ENCODE peak calls at places on chromosome 21, in six cellular contexts. Q is T-helper 17 cell; B is COR-L47; U is NCI-H2171 treated with DMSO at 0.1 percent for 48 hours; Z is stimulated activated CD8-positive, alpha-beta memory T cell treated with anti-CD3 and anti-CD28 coated beads, Interleukin-4, amount 100 ng/mL, for 1 hour; G is activated T-cell treated with anti-CD3 and anti-CD28 coated beads for 1 hour. Y is an unnamed sample.
A peak's percentile ranks its signal among the peaks of the same experiment; 100 is the strongest.

GRCh38 chr21:46095814-46096595 is 1.9 kb upstream of the COL6A2 start:
- DNase-seq in Q (no peak), B (no peak), U (no peak), Z (no peak), G (no peak), Y (no peak)

GRCh38 chr21:41972511-41973205 is 18.8 kb upstream of the C2CD2 start:
- DNase-seq in Q (no peak), B (no peak), U (no peak), Z (no peak), G (no peak), Y (no peak)

GRCh38 chr21:29155118-29155932 is 24.9 kb downstream of the MAP3K7CL start:
- DNase-seq in Q (no peak), B (no peak), U (no peak), Z (no peak), G (no peak), Y (no peak)

GRCh38 chr21:42641311-42642218 is 11.9 kb upstream of the PDE9A start:
- DNase-seq in Q (no peak), B (no peak), U (no peak), Z (no peak), G (no peak), Y (no peak)

GRCh38 chr21:17351766-17352165 is 161.1 kb upstream of the CXADR start:
- DNase-seq in Q (no peak), B (no peak), U (no peak), Z (no peak), G (no peak), Y (no peak)

GRCh38 chr21:42219606-42220137 is 732 bp downstream of the ABCG1 start:
- DNase-seq in Q (peak; percentile 25), B (no peak), U (no peak), Z (no peak), G (no peak), Y (no peak)

GRCh38 chr21:41361786-41362604 is at the start of gene MX2:
- DNase-seq in Q (peak; percentile 68), B (no peak), U (no peak), Z (peak; percentile 53), G (peak; percentile 67), Y (peak; percentile 85)

GRCh38 chr21:43281661-43282357 is 113.0 kb downstream of the CRYAA start:
- DNase-seq in Q (no peak), B (no peak), U (no peak), Z (no peak), G (no peak), Y (no peak)

GRCh38 chr21:33968082-33968997 is 52.7 kb upstream of the ATP5PO start:
- DNase-seq in Q (no peak), B (peak; percentile 10), U (no peak), Z (no peak), G (no peak), Y (no peak)

GRCh38 chr21:43921602-43921978 is 56.6 kb downstream of the AGPAT3 start:
- DNase-seq in Q (no peak), B (peak; percentile 74), U (peak; percentile 8), Z (no peak), G (peak; percentile 19), Y (no peak)

GRCh38 chr21:26674324-26674723 is 101.2 kb upstream of the CYYR1 start:
- DNase-seq in Q (no peak), B (no peak), U (no peak), Z (no peak), G (no peak), Y (no peak)

GRCh38 chr21:44500111-44500510 is 39.9 kb downstream of the KRTAP10-1 start:
- DNase-seq in Q (no peak), B (no peak), U (no peak), Z (no peak), G (no peak), Y (no peak)

GRCh38 chr21:26732442-26733221 is 112.6 kb downstream of the ADAMTS1 start:
- DNase-seq in Q (no peak), B (no peak), U (peak; percentile 17), Z (no peak), G (peak; percentile 10), Y (no peak)

GRCh38 chr21:20998456-20998789 is 214 bp downstream of the NCAM2 start:
- DNase-seq in Q (no peak), B (no peak), U (peak; percentile 39), Z (no peak), G (no peak), Y (no peak)

GRCh38 chr21:34728479-34728878 is 59.7 kb downstream of the CLIC6 start:
- DNase-seq in Q (no peak), B (peak; percentile 71), U (no peak), Z (no peak), G (no peak), Y (no peak)

GRCh38 chr21:17784604-17785402 is 34.4 kb downstream of the C21orf91 start:
- DNase-seq in Q (no peak), B (no peak), U (no peak), Z (no peak), G (no peak), Y (no peak)

GRCh38 chr21:45208627-45208951 is 79.1 kb downstream of the POFUT2 start:
- DNase-seq in Q (no peak), B (no peak), U (no peak), Z (no peak), G (no peak), Y (no peak)

GRCh38 chr21:25329227-25329626 is 278.1 kb downstream of the MRPL39 start:
- DNase-seq in Q (no peak), B (no peak), U (no peak), Z (no peak), G (no peak), Y (no peak)

GRCh38 chr21:41953831-41954653 is at the start of gene C2CD2:
- DNase-seq in Q (no peak), B (no peak), U (no peak), Z (no peak), G (no peak), Y (no peak)

GRCh38 chr21:40563845-40564717 is 282.9 kb downstream of the DSCAM start:
- DNase-seq in Q (no peak), B (no peak), U (no peak), Z (no peak), G (no peak), Y (no peak)

GRCh38 chr21:34181418-34181817 is 108.0 kb downstream of the MRPS6 start:
- DNase-seq in Q (no peak), B (no peak), U (no peak), Z (no peak), G (no peak), Y (no peak)

GRCh38 chr21:34688145-34688544 is 19.4 kb downstream of the CLIC6 start:
- DNase-seq in Q (peak; percentile 28), B (peak; percentile 10), U (peak; percentile 25), Z (no peak), G (no peak), Y (no peak)

GRCh38 chr21:37257967-37258877 is 8.9 kb downstream of the VPS26C start:
- DNase-seq in Q (peak; percentile 63), B (peak; percentile 75), U (peak; percentile 75), Z (peak; percentile 42), G (peak; percentile 68), Y (peak; percentile 47)

GRCh38 chr21:28856588-28857250 is 136.0 kb downstream of the LTN1 start:
- DNase-seq in Q (no peak), B (no peak), U (no peak), Z (no peak), G (no peak), Y (no peak)

GRCh38 chr21:34802180-34802899 is 133.5 kb downstream of the CLIC6 start:
- DNase-seq in Q (no peak), B (no peak), U (peak; percentile 14), Z (no peak), G (no peak), Y (no peak)

GRCh38 chr21:46655230-46655629 is 19.8 kb downstream of the PRMT2 start:
- DNase-seq in Q (no peak), B (no peak), U (no peak), Z (no peak), G (no peak), Y (no peak)

GRCh38 chr21:14120091-14120734 is 90.5 kb downstream of the LIPI start:
- DNase-seq in Q (no peak), B (peak; percentile 31), U (peak; percentile 17), Z (no peak), G (no peak), Y (no peak)

GRCh38 chr21:33539612-33540011 is 2.3 kb downstream of the GART start:
- DNase-seq in Q (no peak), B (no peak), U (no peak), Z (no peak), G (no peak), Y (no peak)

GRCh38 chr21:29719561-29719960 is 220.2 kb downstream of the GRIK1 start:
- DNase-seq in Q (no peak), B (no peak), U (no peak), Z (no peak), G (no peak), Y (no peak)